ENCODE peak calls at places on chromosomes 5 and 9, in six cellular contexts. Y is stimulated activated naive CD8-positive, alpha-beta T cell treated with anti-CD3 and anti-CD28 coated beads, Interleukin-15, Interleukin-2, amounts not matched to agents 100 U/mL and 50 U/mL, for 24 hours; C is NCI-H460; Q is stimulated activated CD4-positive, alpha-beta T cell treated with anti-CD3 and anti-CD28 coated beads, TNF-alpha, amount 100 ng/mL, for 1 hour; O is ureter; L is naive thymus-derived CD8-positive, alpha-beta T cell. D is an unnamed sample.

GRCh38 chr9:134962998-134963364 is 45.3 kb upstream of the FCN1 start:
- DNase-seq in C (no peak), Q (no peak), Y (no peak), O (no peak), L (no peak), D (no peak)

GRCh38 chr5:90645024-90645610 is 86.5 kb downstream of the ADGRV1 start:
- DNase-seq in L (no peak), Q (no peak), Y (no peak), O (no peak), C (no peak), D (peak)

GRCh38 chr9:135882011-135882410 is 25.3 kb downstream of the CAMSAP1 start:
- DNase-seq in L (no peak), Q (no peak), Y (no peak), C (no peak), O (no peak), D (no peak)

GRCh38 chr5:170131235-170131634 is 25.5 kb downstream of the FOXI1 start:
- DNase-seq in O (no peak), L (no peak), Q (no peak), Y (no peak), C (no peak), D (no peak)

GRCh38 chr9:112034216-112034611 is 137.6 kb downstream of the UGCG start:
- DNase-seq in Y (no peak), L (no peak), Q (no peak), O (no peak), C (no peak), D (no peak)

GRCh38 chr5:98349251-98349989 is 424.0 kb upstream of the RGMB start:
- DNase-seq in Y (no peak), C (no peak), Q (no peak), L (no peak), O (no peak), D (peak)

GRCh38 chr9:19409406-19410194 is 791 bp downstream of the ACER2 start:
- DNase-seq in C (no peak), Y (peak), L (peak), O (peak), Q (no peak), D (peak)

GRCh38 chr5:95973793-95974325 is 12.2 kb upstream of the ELL2 start:
- DNase-seq in Q (no peak), O (no peak), C (no peak), Y (no peak), L (no peak), D (no peak)

GRCh38 chr9:105259274-105259673 is 14.8 kb downstream of the SLC44A1 start:
- DNase-seq in O (no peak), L (no peak), C (no peak), Y (no peak), Q (no peak), D (no peak)

GRCh38 chr9:2181794-2182193 is 166.6 kb downstream of the SMARCA2 start:
- DNase-seq in O (no peak), C (no peak), Y (peak), Q (no peak), L (no peak), D (peak)

GRCh38 chr5:83000448-83000847 is 76.7 kb downstream of the TMEM167A start:
- DNase-seq in Q (no peak), O (no peak), Y (no peak), C (no peak), L (no peak), D (no peak)

GRCh38 chr5:74286734-74287705 is 353.5 kb downstream of the ENC1 start:
- DNase-seq in O (no peak), Q (no peak), L (no peak), C (no peak), Y (no peak), D (no peak)

GRCh38 chr9:124108216-124108615 is 96.6 kb downstream of the LHX2 start:
- DNase-seq in Q (no peak), L (no peak), C (no peak), Y (no peak), O (no peak), D (no peak)

GRCh38 chr5:168404366-168404765 is 81.9 kb upstream of the RARS1 start:
- DNase-seq in C (no peak), Q (no peak), L (no peak), O (no peak), Y (no peak), D (no peak)

GRCh38 chr5:81779125-81779934 is 28.4 kb upstream of the SSBP2 start:
- DNase-seq in O (peak), C (no peak), Q (no peak), L (peak), Y (peak), D (no peak)

GRCh38 chr5:169647566-169647965 is 10.5 kb downstream of the DOCK2 start:
- DNase-seq in Y (no peak), L (no peak), C (no peak), O (no peak), Q (no peak), D (no peak)

GRCh38 chr9:21871256-21871975 is 69.0 kb downstream of the MTAP start:
- DNase-seq in Y (no peak), L (no peak), O (no peak), Q (no peak), C (no peak), D (no peak)

GRCh38 chr9:128399851-128400250 is 20.8 kb upstream of the CERCAM start:
- DNase-seq in L (no peak), O (no peak), C (no peak), Q (no peak), Y (no peak), D (no peak)

GRCh38 chr5:60823574-60823973 is 20.5 kb downstream of the ELOVL7 start:
- DNase-seq in Y (no peak), O (no peak), Q (no peak), C (no peak), L (no peak), D (no peak)

GRCh38 chr5:429453-430188 is 13.4 kb upstream of the EXOC3 start:
- DNase-seq in Q (no peak), L (no peak), C (no peak), O (no peak), Y (no peak), D (no peak)

GRCh38 chr5:78221964-78222451 is 72.5 kb downstream of the AP3B1 start:
- DNase-seq in O (no peak), Q (no peak), Y (peak), L (no peak), C (no peak), D (no peak)

GRCh38 chr5:4306029-4306428 is 710.4 kb downstream of the IRX1 start:
- DNase-seq in C (no peak), O (no peak), L (no peak), Y (no peak), Q (no peak), D (no peak)

GRCh38 chr9:129640086-129640870 is 1.7 kb downstream of the ASB6 start:
- DNase-seq in Y (no peak), O (no peak), C (no peak), L (no peak), Q (no peak), D (no peak)

GRCh38 chr5:167867281-167867680 is 424.2 kb upstream of the WWC1 start:
- DNase-seq in O (no peak), Q (no peak), Y (no peak), C (no peak), L (no peak), D (no peak)

GRCh38 chr5:158050401-158050800 is 191.5 kb upstream of the CLINT1 start:
- DNase-seq in O (no peak), Q (no peak), L (no peak), C (no peak), Y (no peak), D (no peak)

D was measured in A549.